ENCODE peak calls at places on chromosomes 3 and 15, in six cellular contexts. One of them, this sample, is unnamed.

GRCh38 chr15:51171578-51171932 is 76.8 kb upstream of the TNFAIP8L3 start:
- DNase-seq in H1: no peak
- DNase-seq in trophoblast cell: no peak
- DNase-seq in IMR-90: no peak
- DNase-seq in mesenchymal stem cell: no peak
- DNase-seq in neuronal stem cell: no peak
- DNase-seq in this sample: peak

GRCh38 chr3:34419801-34420200 is 621.4 kb downstream of the PDCD6IP start:
- DNase-seq in neuronal stem cell: peak
- DNase-seq in H1: no peak
- DNase-seq in trophoblast cell: peak
- DNase-seq in IMR-90: no peak
- DNase-seq in mesenchymal stem cell: no peak
- DNase-seq in this sample: peak

GRCh38 chr3:73614385-73614784 is 10.4 kb downstream of the PDZRN3 start:
- DNase-seq in H1: no peak
- DNase-seq in trophoblast cell: peak
- DNase-seq in neuronal stem cell: no peak
- DNase-seq in IMR-90: peak
- DNase-seq in mesenchymal stem cell: peak
- DNase-seq in this sample: no peak

GRCh38 chr3:72488736-72489030 is 359.6 kb downstream of the SHQ1 start:
- DNase-seq in trophoblast cell: no peak
- DNase-seq in H1: no peak
- DNase-seq in mesenchymal stem cell: peak
- DNase-seq in IMR-90: peak
- DNase-seq in neuronal stem cell: no peak
- DNase-seq in this sample: no peak

GRCh38 chr3:109927161-109927560 is 589.8 kb upstream of the DPPA4 start:
- DNase-seq in mesenchymal stem cell: peak
- DNase-seq in H1: no peak
- DNase-seq in IMR-90: peak
- DNase-seq in neuronal stem cell: no peak
- DNase-seq in trophoblast cell: peak
- DNase-seq in this sample: no peak

GRCh38 chr3:73352841-73353493 is 271.8 kb downstream of the PDZRN3 start:
- DNase-seq in mesenchymal stem cell: no peak
- DNase-seq in neuronal stem cell: no peak
- DNase-seq in H1: no peak
- DNase-seq in IMR-90: no peak
- DNase-seq in trophoblast cell: no peak
- DNase-seq in this sample: no peak

GRCh38 chr3:115804722-115805121 is 181.4 kb downstream of the GAP43 start:
- DNase-seq in trophoblast cell: peak
- DNase-seq in IMR-90: peak
- DNase-seq in neuronal stem cell: no peak
- DNase-seq in mesenchymal stem cell: peak
- DNase-seq in H1: no peak
- DNase-seq in this sample: no peak

GRCh38 chr3:126891791-126892190 is 91.1 kb upstream of the PLXNA1 start:
- DNase-seq in IMR-90: no peak
- DNase-seq in trophoblast cell: no peak
- DNase-seq in neuronal stem cell: no peak
- DNase-seq in mesenchymal stem cell: no peak
- DNase-seq in H1: no peak
- DNase-seq in this sample: no peak

GRCh38 chr3:39101022-39101689 is 6.3 kb downstream of the GORASP1 start:
- DNase-seq in H1: peak
- DNase-seq in mesenchymal stem cell: peak
- DNase-seq in trophoblast cell: peak
- DNase-seq in neuronal stem cell: no peak
- DNase-seq in IMR-90: peak
- DNase-seq in this sample: peak

GRCh38 chr3:9175421-9175820 is 74.0 kb downstream of the SRGAP3 start:
- DNase-seq in H1: no peak
- DNase-seq in mesenchymal stem cell: no peak
- DNase-seq in IMR-90: no peak
- DNase-seq in trophoblast cell: peak
- DNase-seq in neuronal stem cell: no peak
- DNase-seq in this sample: no peak

GRCh38 chr3:182609575-182610156 is 183.6 kb upstream of the ATP11B start:
- DNase-seq in H1: no peak
- DNase-seq in trophoblast cell: no peak
- DNase-seq in IMR-90: no peak
- DNase-seq in mesenchymal stem cell: no peak
- DNase-seq in neuronal stem cell: no peak
- DNase-seq in this sample: no peak

GRCh38 chr15:88202231-88202630 is 54.3 kb downstream of the NTRK3 start:
- DNase-seq in trophoblast cell: no peak
- DNase-seq in neuronal stem cell: no peak
- DNase-seq in mesenchymal stem cell: no peak
- DNase-seq in H1: no peak
- DNase-seq in IMR-90: no peak
- DNase-seq in this sample: no peak

GRCh38 chr3:108035751-108036150 is 55.1 kb downstream of the CD47 start:
- DNase-seq in H1: no peak
- DNase-seq in neuronal stem cell: no peak
- DNase-seq in mesenchymal stem cell: no peak
- DNase-seq in trophoblast cell: no peak
- DNase-seq in IMR-90: no peak
- DNase-seq in this sample: no peak

GRCh38 chr3:128426128-128426921 is 40.4 kb downstream of the DNAJB8 start:
- DNase-seq in IMR-90: no peak
- DNase-seq in mesenchymal stem cell: peak
- DNase-seq in neuronal stem cell: peak
- DNase-seq in trophoblast cell: peak
- DNase-seq in H1: peak
- DNase-seq in this sample: peak

GRCh38 chr3:47440131-47440530 is 35.6 kb downstream of the SCAP start:
- DNase-seq in trophoblast cell: no peak
- DNase-seq in mesenchymal stem cell: peak
- DNase-seq in neuronal stem cell: no peak
- DNase-seq in H1: no peak
- DNase-seq in IMR-90: no peak
- DNase-seq in this sample: no peak

GRCh38 chr15:51830279-51830806 is 890 bp downstream of the TMOD3 start:
- DNase-seq in mesenchymal stem cell: peak
- DNase-seq in neuronal stem cell: peak
- DNase-seq in trophoblast cell: no peak
- DNase-seq in IMR-90: peak
- DNase-seq in H1: no peak
- DNase-seq in this sample: no peak

GRCh38 chr15:78685157-78685830 is 44.3 kb upstream of the CHRNB4 start:
- DNase-seq in mesenchymal stem cell: no peak
- DNase-seq in IMR-90: no peak
- DNase-seq in trophoblast cell: no peak
- DNase-seq in neuronal stem cell: no peak
- DNase-seq in H1: peak
- DNase-seq in this sample: no peak

DNA sequence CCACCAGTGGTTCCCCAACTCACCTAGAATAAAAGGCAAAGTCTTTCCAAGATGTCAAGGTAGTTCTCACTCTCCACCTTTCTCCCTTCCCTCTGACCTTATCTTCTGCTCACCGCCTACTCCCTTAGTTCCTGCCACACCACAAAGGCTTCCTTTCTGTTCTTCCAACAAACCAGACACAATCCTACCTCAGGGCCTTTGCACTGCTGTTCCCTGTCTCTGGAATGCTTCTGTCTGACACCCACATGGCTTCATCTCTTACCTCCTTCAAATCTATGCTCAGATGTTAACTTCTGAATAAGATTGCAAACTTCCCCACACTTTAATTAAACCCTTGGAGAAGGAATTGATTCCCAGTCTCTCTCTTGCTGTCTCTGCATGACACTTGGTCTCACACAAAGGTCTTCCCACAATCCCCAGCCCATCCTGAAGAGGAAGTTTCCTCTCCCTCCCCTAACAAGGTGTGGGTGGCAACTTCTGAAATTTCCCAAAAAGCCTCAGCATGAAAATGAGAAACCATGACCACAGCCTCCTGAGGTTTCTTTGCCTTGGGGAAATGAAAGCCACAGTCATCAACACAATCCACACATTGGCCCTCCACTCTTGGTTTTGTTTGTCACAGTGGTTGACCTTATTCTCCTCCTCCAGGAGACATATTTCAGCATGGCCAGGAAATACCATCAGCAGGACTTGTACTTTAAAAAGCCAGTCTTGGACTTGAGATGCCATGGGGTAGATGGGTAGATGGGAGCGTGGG is 3.0 kb upstream of the RYK start:
- DNase-seq in mesenchymal stem cell: no peak
- DNase-seq in IMR-90: no peak
- DNase-seq in neuronal stem cell: no peak
- DNase-seq in H1: no peak
- DNase-seq in trophoblast cell: no peak
- DNase-seq in this sample: no peak
- H2AK5ac ChIP-seq in mesenchymal stem cell: peak
- H2AK5ac ChIP-seq in IMR-90: no peak
- H2AK5ac ChIP-seq in neuronal stem cell: no peak
- H2AK5ac ChIP-seq in H1: peak
- H2AK5ac ChIP-seq in trophoblast cell: no peak
- H2AK5ac ChIP-seq in this sample: no peak

GRCh38 chr15:66894363-66894762 is 171.0 kb upstream of the SMAD3 start:
- DNase-seq in trophoblast cell: no peak
- DNase-seq in neuronal stem cell: no peak
- DNase-seq in H1: peak
- DNase-seq in mesenchymal stem cell: no peak
- DNase-seq in IMR-90: no peak
- DNase-seq in this sample: no peak
- H2AFZ ChIP-seq in trophoblast cell: no peak
- H2AFZ ChIP-seq in neuronal stem cell: no peak
- H2AFZ ChIP-seq in H1: no peak
- H2AFZ ChIP-seq in mesenchymal stem cell: no peak
- H2AFZ ChIP-seq in IMR-90: no peak
- H2AFZ ChIP-seq in this sample: no peak

GRCh38 chr3:183827809-183828537 is 2.6 kb upstream of the MAP6D1 start:
- DNase-seq in trophoblast cell: no peak
- DNase-seq in IMR-90: no peak
- DNase-seq in mesenchymal stem cell: no peak
- DNase-seq in neuronal stem cell: no peak
- DNase-seq in H1: no peak
- DNase-seq in this sample: no peak

GRCh38 chr3:183828538-183828870 is 3.1 kb upstream of the MAP6D1 start:
- DNase-seq in H1: no peak
- DNase-seq in mesenchymal stem cell: no peak
- DNase-seq in neuronal stem cell: no peak
- DNase-seq in trophoblast cell: no peak
- DNase-seq in IMR-90: no peak
- DNase-seq in this sample: no peak

GRCh38 chr3:183825380-183826161 is at the start of gene MAP6D1:
- DNase-seq in trophoblast cell: peak
- DNase-seq in neuronal stem cell: peak
- DNase-seq in IMR-90: peak
- DNase-seq in mesenchymal stem cell: peak
- DNase-seq in H1: peak
- DNase-seq in this sample: peak

GRCh38 chr3:183826448-183826847 is 1.1 kb upstream of the MAP6D1 start:
- DNase-seq in H1: no peak
- DNase-seq in mesenchymal stem cell: no peak
- DNase-seq in neuronal stem cell: no peak
- DNase-seq in trophoblast cell: no peak
- DNase-seq in IMR-90: no peak
- DNase-seq in this sample: no peak

DNA sequence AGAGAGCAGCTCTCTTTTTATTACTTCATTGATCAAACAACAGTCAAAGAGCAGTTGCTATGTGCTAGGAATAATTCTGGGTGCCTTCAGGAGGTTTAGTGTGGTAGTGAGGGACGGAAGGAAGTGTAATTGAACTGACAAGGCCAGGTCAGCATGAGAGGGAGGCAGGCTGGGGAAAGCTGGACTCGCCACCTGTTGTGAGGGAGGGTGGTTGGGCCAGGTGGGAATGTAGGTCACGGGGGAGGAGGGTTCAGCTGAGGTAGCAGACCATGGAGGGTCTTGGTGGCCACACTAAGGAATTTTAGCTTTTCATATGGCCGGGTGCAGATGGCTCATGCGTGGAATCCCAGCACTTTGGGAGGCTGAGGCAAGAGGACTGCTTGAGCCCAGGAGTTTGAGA is 1.5 kb upstream of the MAP6D1 start:
- DNase-seq in neuronal stem cell: no peak
- DNase-seq in trophoblast cell: no peak
- DNase-seq in IMR-90: no peak
- DNase-seq in H1: no peak
- DNase-seq in mesenchymal stem cell: no peak
- DNase-seq in this sample: no peak
- H4K91ac ChIP-seq in neuronal stem cell: no peak
- H4K91ac ChIP-seq in trophoblast cell: no peak
- H4K91ac ChIP-seq in IMR-90: no peak
- H4K91ac ChIP-seq in H1: no peak
- H4K91ac ChIP-seq in mesenchymal stem cell: no peak
- H4K91ac ChIP-seq in this sample: no peak

GRCh38 chr3:194204036-194204792 is 68.3 kb downstream of the HES1 start:
- DNase-seq in mesenchymal stem cell: no peak
- DNase-seq in trophoblast cell: peak
- DNase-seq in neuronal stem cell: peak
- DNase-seq in IMR-90: no peak
- DNase-seq in H1: peak
- DNase-seq in this sample: peak

GRCh38 chr3:194203482-194204035 is 67.6 kb downstream of the HES1 start:
- DNase-seq in neuronal stem cell: no peak
- DNase-seq in trophoblast cell: no peak
- DNase-seq in mesenchymal stem cell: no peak
- DNase-seq in IMR-90: no peak
- DNase-seq in H1: peak
- DNase-seq in this sample: peak

GRCh38 chr3:194204793-194205065 is 68.8 kb downstream of the HES1 start:
- DNase-seq in neuronal stem cell: no peak
- DNase-seq in IMR-90: no peak
- DNase-seq in mesenchymal stem cell: no peak
- DNase-seq in trophoblast cell: peak
- DNase-seq in H1: no peak
- DNase-seq in this sample: no peak

GRCh38 chr3:194200422-194201060 is 64.6 kb downstream of the HES1 start:
- DNase-seq in mesenchymal stem cell: no peak
- DNase-seq in trophoblast cell: peak
- DNase-seq in IMR-90: no peak
- DNase-seq in neuronal stem cell: no peak
- DNase-seq in H1: no peak
- DNase-seq in this sample: no peak

DNA sequence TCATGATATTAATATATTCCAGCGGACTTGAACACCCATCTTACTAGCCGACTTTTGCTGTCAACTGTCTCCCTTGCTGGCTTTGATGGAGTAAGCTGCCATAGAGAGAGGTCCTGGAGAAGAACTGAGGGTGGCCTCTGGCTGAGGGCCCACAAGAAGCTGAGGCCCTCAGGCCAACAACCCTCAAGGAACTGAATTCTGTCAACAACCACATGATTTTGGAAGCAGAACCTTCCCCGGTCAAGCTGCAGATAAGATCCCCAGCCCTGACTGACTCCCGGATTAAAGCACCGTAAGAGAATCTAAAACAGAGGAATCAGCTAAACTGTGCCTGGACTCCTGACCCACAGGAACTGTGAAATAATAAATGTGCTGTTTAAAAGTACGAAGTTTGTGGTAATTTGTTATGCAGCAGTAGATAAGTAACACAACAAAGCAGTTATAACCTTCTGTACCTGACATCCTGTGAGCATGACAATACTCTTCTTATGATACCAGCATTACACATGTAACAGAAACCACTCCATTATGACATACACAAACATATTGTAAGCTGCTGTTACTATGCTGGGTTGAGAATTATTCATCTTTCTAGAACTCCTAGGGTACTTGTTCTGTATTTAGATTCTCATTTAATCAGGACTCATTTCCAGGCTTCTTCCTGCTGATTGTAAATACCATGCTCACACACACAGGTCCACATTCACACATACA is 66.2 kb downstream of the HES1 start:
- DNase-seq in H1: no peak
- DNase-seq in mesenchymal stem cell: no peak
- DNase-seq in neuronal stem cell: no peak
- DNase-seq in trophoblast cell: no peak
- DNase-seq in IMR-90: no peak
- DNase-seq in this sample: no peak
- H2AK5ac ChIP-seq in H1: peak
- H2AK5ac ChIP-seq in mesenchymal stem cell: no peak
- H2AK5ac ChIP-seq in neuronal stem cell: no peak
- H2AK5ac ChIP-seq in trophoblast cell: peak
- H2AK5ac ChIP-seq in IMR-90: no peak
- H2AK5ac ChIP-seq in this sample: no peak

This sample was measured in H9.